ENCODE peak calls at places on chromosomes 4 and X, in four cellular contexts. L is psoas muscle, M is MM.1S, A is kidney. P is an unnamed sample.

GRCh38 chr4:3858765-3859388 is 92.7 kb downstream of the ADRA2C start:
- DNase-seq in L (peak; percentile 15), M (no peak), A (peak; percentile 26), P (no peak)

GRCh38 chr4:79325864-79326328 is at the start of gene NAA11:
- DNase-seq in L (no peak), M (no peak), A (no peak), P (no peak)

GRCh38 chr4:120277509-120277908 is 210.9 kb upstream of the MAD2L1 start:
- DNase-seq in L (no peak), M (no peak), A (no peak), P (no peak)

GRCh38 chr4:109011241-109012031 is 248.6 kb upstream of the ETNPPL start:
- DNase-seq in L (no peak), M (no peak), A (no peak), P (no peak)

GRCh38 chr4:27327421-27328181 is 467.0 kb downstream of the STIM2 start:
- DNase-seq in L (no peak), M (no peak), A (no peak), P (no peak)

GRCh38 chr4:140092094-140092820 is 61.7 kb downstream of the MAML3 start:
- DNase-seq in L (no peak), M (no peak), A (peak; percentile 73), P (no peak)

GRCh38 chr4:23999714-24000113 is 109.9 kb upstream of the PPARGC1A start:
- DNase-seq in L (no peak), M (no peak), A (no peak), P (no peak)

GRCh38 chr4:133131829-133132485 is 17.1 kb upstream of the PCDH10 start:
- DNase-seq in L (no peak), M (no peak), A (no peak), P (no peak)

GRCh38 chrX:127459784-127460183 is 592.4 kb downstream of the ACTRT1 start:
- DNase-seq in L (no peak), M (no peak), A (no peak), P (no peak)

GRCh38 chr4:174215936-174216699 is 67.3 kb downstream of the FBXO8 start:
- DNase-seq in L (no peak), M (no peak), A (no peak), P (no peak)

GRCh38 chr4:26369132-26370036 is 48.6 kb downstream of the RBPJ start:
- DNase-seq in L (no peak), M (no peak), A (no peak), P (no peak)

GRCh38 chr4:79163981-79164490 is 161.8 kb downstream of the NAA11 start:
- DNase-seq in L (no peak), M (no peak), A (no peak), P (no peak)

GRCh38 chrX:153410888-153411254 is 401 bp upstream of the ZFP92 start:
- DNase-seq in L (no peak), M (no peak), A (no peak), P (no peak)

GRCh38 chr4:67922697-67923096 is 38.9 kb upstream of the TMPRSS11D start:
- DNase-seq in L (no peak), M (no peak), A (no peak), P (no peak)

GRCh38 chr4:129455462-129455861 is 359.5 kb downstream of the C4orf33 start:
- DNase-seq in L (no peak), M (no peak), A (no peak), P (no peak)

GRCh38 chr4:37715889-37716402 is 29.8 kb upstream of the RELL1 start:
- DNase-seq in L (peak; percentile 77), M (no peak), A (no peak), P (no peak)

GRCh38 chr4:37549003-37549402 is 137.2 kb downstream of the RELL1 start:
- DNase-seq in L (no peak), M (no peak), A (no peak), P (no peak)

GRCh38 chr4:145770124-145770523 is 90.2 kb downstream of the C4orf51 start:
- DNase-seq in L (no peak), M (no peak), A (no peak), P (no peak)

GRCh38 chr4:89562715-89563114 is 255.1 kb upstream of the GPRIN3 start:
- DNase-seq in L (no peak), M (no peak), A (no peak), P (no peak)

GRCh38 chrX:69066021-69066757 is 99.1 kb downstream of the PJA1 start:
- DNase-seq in L (peak; percentile 15), M (no peak), A (no peak), P (no peak)

GRCh38 chr4:8538703-8539567 is 41.3 kb upstream of the GPR78 start:
- DNase-seq in L (peak; percentile 18), M (no peak), A (peak; percentile 61), P (no peak)
- H3K27ac ChIP-seq in L (no peak overlapping the region), M (no peak overlapping the region), A (no peak overlapping the region), P (no peak overlapping the region)

GRCh38 chr4:41158274-41158673 is 56.1 kb downstream of the APBB2 start:
- DNase-seq in L (no peak), M (no peak), A (no peak), P (no peak)

GRCh38 chr4:41156574-41156973 is 57.8 kb downstream of the APBB2 start:
- DNase-seq in L (no peak), M (no peak), A (no peak), P (no peak)

GRCh38 chr4:41158756-41159155 is 55.6 kb downstream of the APBB2 start:
- DNase-seq in L (no peak), M (no peak), A (no peak), P (no peak)

GRCh38 chr4:41155194-41155830 is 59.0 kb downstream of the APBB2 start:
- DNase-seq in L (no peak), M (no peak), A (no peak), P (no peak)

GRCh38 chr4:41157009-41157408 is 57.3 kb downstream of the APBB2 start:
- DNase-seq in L (no peak), M (no peak), A (no peak), P (no peak)
- H3K4me1 ChIP-seq in L (peaks cover 8% of the 10 kb centered on the region), M (peaks cover 6% of the 10 kb centered on the region), A (peaks cover 19% of the 10 kb centered on the region), P (peaks cover 12% of the 10 kb centered on the region)

GRCh38 chrX:151801980-151802379 is 67.4 kb downstream of the CNGA2 start:
- DNase-seq in L (no peak), M (no peak), A (no peak), P (no peak)
- TF ChIP-seq CTCF in L (no peak), M (no peak), A (no peak), P (no peak)

GRCh38 chr4:20840648-20841190 is 140.5 kb downstream of the PACRGL start:
- DNase-seq in L (no peak), M (no peak), A (no peak), P (no peak)
- H3K27ac ChIP-seq in L (no peak overlapping the region), M (no peak overlapping the region), A (no peak overlapping the region), P (no peak overlapping the region)

GRCh38 chrX:78329486-78329885 is 2.1 kb upstream of the CYSLTR1 start:
- DNase-seq in L (no peak), M (peak; percentile 58), A (no peak), P (no peak)
- H3K4me1 ChIP-seq in L (no peaks in the 10 kb centered on the region), M (peaks cover 53% of the 10 kb centered on the region), A (no peaks in the 10 kb centered on the region), P (no peaks in the 10 kb centered on the region)

GRCh38 chr4:119041951-119042560 is 93.6 kb upstream of the MYOZ2 start:
- DNase-seq in L (no peak), M (peak; percentile 64), A (no peak), P (peak; percentile 56)
- TF ChIP-seq CTCF in L (peak; percentile 72), M (peak; percentile 67), A (peak; percentile 66), P (peak; percentile 38)

P was measured in lung.